ENCODE peak calls at places on chromosomes 3 and 15, in six cellular contexts. One of them, this sample, is unnamed.

GRCh38 chr3:188025555-188025954 is 128.4 kb upstream of the LPP start:
- DNase-seq in IMR-90: no peak
- DNase-seq in trophoblast cell: no peak
- DNase-seq in H1: no peak
- DNase-seq in neuronal stem cell: no peak
- DNase-seq in mesendoderm: no peak
- DNase-seq in this sample: no peak

GRCh38 chr3:8847317-8847716 is 77.9 kb upstream of the OXTR start:
- DNase-seq in IMR-90: no peak
- DNase-seq in H1: no peak
- DNase-seq in neuronal stem cell: no peak
- DNase-seq in trophoblast cell: no peak
- DNase-seq in mesendoderm: no peak
- DNase-seq in this sample: no peak

GRCh38 chr15:83289160-83289559 is 4.7 kb upstream of the BNC1 start:
- DNase-seq in IMR-90: peak
- DNase-seq in mesendoderm: no peak
- DNase-seq in trophoblast cell: no peak
- DNase-seq in neuronal stem cell: no peak
- DNase-seq in H1: no peak
- DNase-seq in this sample: no peak

GRCh38 chr3:190092250-190092649 is 28.4 kb downstream of the P3H2 start:
- DNase-seq in IMR-90: peak
- DNase-seq in trophoblast cell: no peak
- DNase-seq in H1: no peak
- DNase-seq in mesendoderm: no peak
- DNase-seq in neuronal stem cell: no peak
- DNase-seq in this sample: no peak

GRCh38 chr15:35886765-35887164 is 340.8 kb upstream of the DPH6 start:
- DNase-seq in mesendoderm: no peak
- DNase-seq in neuronal stem cell: no peak
- DNase-seq in IMR-90: peak
- DNase-seq in H1: no peak
- DNase-seq in trophoblast cell: no peak
- DNase-seq in this sample: no peak

GRCh38 chr3:99686955-99687612 is 48.7 kb downstream of the COL8A1 start:
- DNase-seq in IMR-90: peak
- DNase-seq in neuronal stem cell: peak
- DNase-seq in H1: no peak
- DNase-seq in trophoblast cell: peak
- DNase-seq in mesendoderm: peak
- DNase-seq in this sample: peak

GRCh38 chr3:118548434-118548833 is 486.2 kb downstream of the IGSF11 start:
- DNase-seq in H1: no peak
- DNase-seq in IMR-90: no peak
- DNase-seq in trophoblast cell: no peak
- DNase-seq in neuronal stem cell: no peak
- DNase-seq in mesendoderm: peak
- DNase-seq in this sample: no peak

GRCh38 chr3:43707266-43707665 is 16.5 kb downstream of the ABHD5 start:
- DNase-seq in H1: no peak
- DNase-seq in mesendoderm: no peak
- DNase-seq in IMR-90: peak
- DNase-seq in trophoblast cell: no peak
- DNase-seq in neuronal stem cell: no peak
- DNase-seq in this sample: no peak

GRCh38 chr15:68795298-68795848 is 25.3 kb downstream of the ANP32A start:
- DNase-seq in neuronal stem cell: peak
- DNase-seq in IMR-90: peak
- DNase-seq in H1: peak
- DNase-seq in mesendoderm: peak
- DNase-seq in trophoblast cell: peak
- DNase-seq in this sample: peak

GRCh38 chr3:43294975-43295374 is 8.6 kb downstream of the SNRK start:
- DNase-seq in IMR-90: no peak
- DNase-seq in neuronal stem cell: no peak
- DNase-seq in H1: no peak
- DNase-seq in trophoblast cell: no peak
- DNase-seq in mesendoderm: no peak
- DNase-seq in this sample: no peak

GRCh38 chr15:56973463-56973862 is 55.0 kb downstream of the TCF12 start:
- DNase-seq in H1: no peak
- DNase-seq in mesendoderm: no peak
- DNase-seq in IMR-90: no peak
- DNase-seq in neuronal stem cell: no peak
- DNase-seq in trophoblast cell: no peak
- DNase-seq in this sample: no peak

GRCh38 chr15:97904196-97904572 is 56.3 kb upstream of the ARRDC4 start:
- DNase-seq in mesendoderm: peak
- DNase-seq in neuronal stem cell: peak
- DNase-seq in trophoblast cell: peak
- DNase-seq in IMR-90: peak
- DNase-seq in H1: peak
- DNase-seq in this sample: peak

GRCh38 chr3:71542548-71543370 is 40.8 kb downstream of the FOXP1 start:
- DNase-seq in H1: no peak
- DNase-seq in trophoblast cell: peak
- DNase-seq in IMR-90: peak
- DNase-seq in neuronal stem cell: no peak
- DNase-seq in mesendoderm: no peak
- DNase-seq in this sample: no peak

GRCh38 chr3:30720586-30721313 is 114.3 kb downstream of the TGFBR2 start:
- DNase-seq in IMR-90: peak
- DNase-seq in neuronal stem cell: no peak
- DNase-seq in mesendoderm: peak
- DNase-seq in trophoblast cell: no peak
- DNase-seq in H1: no peak
- DNase-seq in this sample: no peak

GRCh38 chr15:28093761-28094535 is 5.2 kb downstream of the OCA2 start:
- DNase-seq in trophoblast cell: no peak
- DNase-seq in H1: no peak
- DNase-seq in IMR-90: no peak
- DNase-seq in mesendoderm: peak
- DNase-seq in neuronal stem cell: no peak
- DNase-seq in this sample: peak

GRCh38 chr15:74380361-74381189 is 13.1 kb upstream of the CYP11A1 start:
- DNase-seq in IMR-90: no peak
- DNase-seq in mesendoderm: no peak
- DNase-seq in trophoblast cell: no peak
- DNase-seq in neuronal stem cell: no peak
- DNase-seq in H1: no peak
- DNase-seq in this sample: peak

GRCh38 chr15:74402337-74402839 is 31.4 kb downstream of the SEMA7A start:
- DNase-seq in mesendoderm: no peak
- DNase-seq in IMR-90: no peak
- DNase-seq in neuronal stem cell: no peak
- DNase-seq in H1: no peak
- DNase-seq in trophoblast cell: no peak
- DNase-seq in this sample: no peak

GRCh38 chr3:154428369-154429206 is 1.4 kb downstream of the GPR149 start:
- DNase-seq in mesendoderm: peak
- DNase-seq in neuronal stem cell: peak
- DNase-seq in IMR-90: no peak
- DNase-seq in trophoblast cell: no peak
- DNase-seq in H1: no peak
- DNase-seq in this sample: peak

GRCh38 chr3:194278186-194278845 is 72.8 kb downstream of the CPN2 start:
- DNase-seq in neuronal stem cell: no peak
- DNase-seq in IMR-90: no peak
- DNase-seq in trophoblast cell: no peak
- DNase-seq in mesendoderm: no peak
- DNase-seq in H1: no peak
- DNase-seq in this sample: peak

GRCh38 chr3:128851601-128852000 is 27.8 kb upstream of the ACAD9 start:
- DNase-seq in trophoblast cell: peak
- DNase-seq in IMR-90: no peak
- DNase-seq in neuronal stem cell: no peak
- DNase-seq in H1: no peak
- DNase-seq in mesendoderm: no peak
- DNase-seq in this sample: no peak

GRCh38 chr3:195718477-195718984 is 2.2 kb upstream of the MUC20 start:
- DNase-seq in mesendoderm: no peak
- DNase-seq in H1: no peak
- DNase-seq in IMR-90: no peak
- DNase-seq in trophoblast cell: no peak
- DNase-seq in neuronal stem cell: peak
- DNase-seq in this sample: no peak

GRCh38 chr3:134992586-134992985 is 197.5 kb downstream of the EPHB1 start:
- DNase-seq in neuronal stem cell: no peak
- DNase-seq in trophoblast cell: no peak
- DNase-seq in H1: no peak
- DNase-seq in IMR-90: no peak
- DNase-seq in mesendoderm: no peak
- DNase-seq in this sample: no peak
- H3K9ac ChIP-seq in neuronal stem cell: no peak
- H3K9ac ChIP-seq in trophoblast cell: no peak
- H3K9ac ChIP-seq in H1: no peak
- H3K9ac ChIP-seq in IMR-90: no peak
- H3K9ac ChIP-seq in mesendoderm: no peak
- H3K9ac ChIP-seq in this sample: no peak

GRCh38 chr3:66606126-66606525 is 105.3 kb upstream of the LRIG1 start:
- DNase-seq in trophoblast cell: no peak
- DNase-seq in H1: no peak
- DNase-seq in mesendoderm: no peak
- DNase-seq in neuronal stem cell: no peak
- DNase-seq in IMR-90: no peak
- DNase-seq in this sample: no peak

GRCh38 chr3:66604476-66604875 is 103.7 kb upstream of the LRIG1 start:
- DNase-seq in neuronal stem cell: no peak
- DNase-seq in mesendoderm: no peak
- DNase-seq in IMR-90: no peak
- DNase-seq in trophoblast cell: no peak
- DNase-seq in H1: no peak
- DNase-seq in this sample: no peak

GRCh38 chr3:66610548-66610909 is 109.7 kb upstream of the LRIG1 start:
- DNase-seq in H1: no peak
- DNase-seq in neuronal stem cell: no peak
- DNase-seq in mesendoderm: peak
- DNase-seq in trophoblast cell: no peak
- DNase-seq in IMR-90: no peak
- DNase-seq in this sample: no peak

GRCh38 chr3:66609660-66610547 is 109.1 kb upstream of the LRIG1 start:
- DNase-seq in trophoblast cell: no peak
- DNase-seq in H1: no peak
- DNase-seq in IMR-90: peak
- DNase-seq in neuronal stem cell: peak
- DNase-seq in mesendoderm: peak
- DNase-seq in this sample: peak

GRCh38 chr3:66606868-66607267 is 106.0 kb upstream of the LRIG1 start:
- DNase-seq in mesendoderm: no peak
- DNase-seq in IMR-90: no peak
- DNase-seq in trophoblast cell: no peak
- DNase-seq in neuronal stem cell: no peak
- DNase-seq in H1: no peak
- DNase-seq in this sample: no peak
- H2AK5ac ChIP-seq in mesendoderm: no peak
- H2AK5ac ChIP-seq in IMR-90: no peak
- H2AK5ac ChIP-seq in trophoblast cell: no peak
- H2AK5ac ChIP-seq in neuronal stem cell: no peak
- H2AK5ac ChIP-seq in H1: no peak
- H2AK5ac ChIP-seq in this sample: no peak

GRCh38 chr3:23649502-23649901 is 156.3 kb upstream of the UBE2E1 start:
- DNase-seq in mesendoderm: peak
- DNase-seq in trophoblast cell: no peak
- DNase-seq in H1: no peak
- DNase-seq in IMR-90: no peak
- DNase-seq in neuronal stem cell: no peak
- DNase-seq in this sample: no peak

GRCh38 chr3:23648965-23649328 is 156.8 kb upstream of the UBE2E1 start:
- DNase-seq in trophoblast cell: no peak
- DNase-seq in mesendoderm: no peak
- DNase-seq in IMR-90: peak
- DNase-seq in H1: no peak
- DNase-seq in neuronal stem cell: no peak
- DNase-seq in this sample: no peak

GRCh38 chr3:23648326-23648964 is 157.3 kb upstream of the UBE2E1 start:
- DNase-seq in neuronal stem cell: no peak
- DNase-seq in IMR-90: peak
- DNase-seq in trophoblast cell: no peak
- DNase-seq in mesendoderm: peak
- DNase-seq in H1: no peak
- DNase-seq in this sample: no peak

GRCh38 chr3:23647706-23648258 is 158.0 kb upstream of the UBE2E1 start:
- DNase-seq in mesendoderm: no peak
- DNase-seq in H1: no peak
- DNase-seq in trophoblast cell: no peak
- DNase-seq in neuronal stem cell: no peak
- DNase-seq in IMR-90: no peak
- DNase-seq in this sample: no peak

GRCh38 chr3:23650371-23651140 is 155.2 kb upstream of the UBE2E1 start:
- DNase-seq in mesendoderm: no peak
- DNase-seq in neuronal stem cell: no peak
- DNase-seq in IMR-90: peak
- DNase-seq in trophoblast cell: no peak
- DNase-seq in H1: no peak
- DNase-seq in this sample: no peak
- H3K18ac ChIP-seq in mesendoderm: no peak
- H3K18ac ChIP-seq in neuronal stem cell: peak
- H3K18ac ChIP-seq in IMR-90: peak
- H3K18ac ChIP-seq in trophoblast cell: no peak
- H3K18ac ChIP-seq in H1: no peak
- H3K18ac ChIP-seq in this sample: no peak

GRCh38 chr3:119748996-119749395 is 32.9 kb upstream of the NR1I2 start:
- DNase-seq in trophoblast cell: no peak
- DNase-seq in H1: no peak
- DNase-seq in IMR-90: no peak
- DNase-seq in mesendoderm: no peak
- DNase-seq in neuronal stem cell: no peak
- DNase-seq in this sample: no peak

GRCh38 chr3:119747355-119747754 is 34.5 kb upstream of the NR1I2 start:
- DNase-seq in trophoblast cell: no peak
- DNase-seq in mesendoderm: no peak
- DNase-seq in IMR-90: no peak
- DNase-seq in H1: no peak
- DNase-seq in neuronal stem cell: no peak
- DNase-seq in this sample: no peak

GRCh38 chr3:119745942-119746341 is 36.0 kb upstream of the NR1I2 start:
- DNase-seq in mesendoderm: no peak
- DNase-seq in H1: no peak
- DNase-seq in IMR-90: no peak
- DNase-seq in neuronal stem cell: no peak
- DNase-seq in trophoblast cell: no peak
- DNase-seq in this sample: no peak

GRCh38 chr3:119746423-119746822 is 35.5 kb upstream of the NR1I2 start:
- DNase-seq in H1: no peak
- DNase-seq in mesendoderm: no peak
- DNase-seq in trophoblast cell: no peak
- DNase-seq in IMR-90: no peak
- DNase-seq in neuronal stem cell: no peak
- DNase-seq in this sample: no peak

GRCh38 chr3:119751423-119751822 is 30.5 kb upstream of the NR1I2 start:
- DNase-seq in IMR-90: no peak
- DNase-seq in trophoblast cell: no peak
- DNase-seq in H1: no peak
- DNase-seq in mesendoderm: no peak
- DNase-seq in neuronal stem cell: no peak
- DNase-seq in this sample: no peak
- H3K9ac ChIP-seq in IMR-90: no peak
- H3K9ac ChIP-seq in trophoblast cell: no peak
- H3K9ac ChIP-seq in H1: no peak
- H3K9ac ChIP-seq in mesendoderm: no peak
- H3K9ac ChIP-seq in neuronal stem cell: no peak
- H3K9ac ChIP-seq in this sample: no peak

This sample was measured in H9.